ENCODE peak calls at places on chromosomes 11 and 22, in eight cellular contexts. N is sigmoid colon, J is uterus, X is upper lobe of left lung, P is cardiac fibroblast, K is upper lobe of right lung, C is astrocyte of the cerebellum, Y is astrocyte of the spinal cord. S is an unnamed sample.
A peak's percentile ranks its signal among the peaks of the same experiment; 100 is the strongest.

GRCh38 chr11:3834349-3835099 is 6.2 kb downstream of the RHOG start:
- DNase-seq in N (no peak), J (no peak), X (peak; percentile 82), P (no peak), K (peak; percentile 72), C (no peak), Y (no peak), S (no peak)

GRCh38 chr11:67437082-67437821 is at the start of gene PTPRCAP:
- DNase-seq in N (no peak), J (no peak), X (no peak), P (no peak), K (no peak), C (no peak), Y (no peak), S (no peak)

GRCh38 chr11:63911440-63911839 is 5.5 kb downstream of the RCOR2 start:
- DNase-seq in N (no peak), J (no peak), X (no peak), P (no peak), K (no peak), C (no peak), Y (no peak), S (no peak)

GRCh38 chr11:36361901-36362391 is 65.9 kb downstream of the PRR5L start:
- DNase-seq in N (no peak), J (no peak), X (peak; percentile 44), P (peak; percentile 78), K (no peak), C (peak; percentile 58), Y (peak; percentile 95), S (peak; percentile 74)

GRCh38 chr11:86050310-86050709 is 18.6 kb downstream of the PICALM start:
- DNase-seq in N (no peak), J (no peak), X (no peak), P (no peak), K (no peak), C (no peak), Y (no peak), S (no peak)

GRCh38 chr11:7890417-7891179 is 40.5 kb downstream of the OR10A6 start:
- DNase-seq in N (no peak), J (no peak), X (no peak), P (no peak), K (no peak), C (no peak), Y (no peak), S (peak; percentile 15)

GRCh38 chr22:50711446-50712340 is 26.3 kb upstream of the ACR start:
- DNase-seq in N (no peak), J (no peak), X (no peak), P (no peak), K (peak; percentile 53), C (no peak), Y (no peak), S (peak; percentile 28)

GRCh38 chr22:36252754-36253522 is at the start of gene APOL1:
- DNase-seq in N (peak; percentile 85), J (peak; percentile 64), X (peak; percentile 78), P (peak; percentile 39), K (peak; percentile 74), C (no peak), Y (no peak), S (peak; percentile 59)

GRCh38 chr22:29268511-29269229 is 602 bp downstream of the EWSR1 start:
- DNase-seq in N (peak; percentile 87), J (peak; percentile 81), X (no peak), P (peak; percentile 86), K (peak; percentile 87), C (peak; percentile 56), Y (peak; percentile 82), S (peak; percentile 65)

GRCh38 chr11:112277029-112277428 is 16.4 kb upstream of the PLET1 start:
- DNase-seq in N (no peak), J (no peak), X (no peak), P (no peak), K (no peak), C (no peak), Y (no peak), S (no peak)

GRCh38 chr22:33404723-33405122 is 346.5 kb upstream of the SYN3 start:
- DNase-seq in N (no peak), J (no peak), X (no peak), P (no peak), K (no peak), C (no peak), Y (no peak), S (no peak)

GRCh38 chr11:106059617-106060016 is 17.5 kb downstream of the KBTBD3 start:
- DNase-seq in N (no peak), J (no peak), X (no peak), P (no peak), K (no peak), C (no peak), Y (no peak), S (no peak)

GRCh38 chr11:46832511-46833214 is 13.4 kb downstream of the CKAP5 start:
- DNase-seq in N (no peak), J (no peak), X (no peak), P (no peak), K (no peak), C (no peak), Y (no peak), S (no peak)

GRCh38 chr11:60870276-60870675 is 2.9 kb downstream of the ZP1 start:
- DNase-seq in N (peak; percentile 32), J (no peak), X (peak; percentile 13), P (no peak), K (peak; percentile 30), C (no peak), Y (no peak), S (no peak)

GRCh38 chr11:34449013-34449412 is 10.3 kb downstream of the CAT start:
- DNase-seq in N (no peak), J (no peak), X (no peak), P (no peak), K (no peak), C (no peak), Y (peak; percentile 54), S (no peak)

GRCh38 chr11:12531681-12532080 is 142.5 kb upstream of the TEAD1 start:
- DNase-seq in N (peak; percentile 3), J (no peak), X (no peak), P (no peak), K (no peak), C (no peak), Y (no peak), S (peak; percentile 71)

GRCh38 chr11:105696000-105696399 is 86.1 kb downstream of the GRIA4 start:
- DNase-seq in N (no peak), J (no peak), X (no peak), P (no peak), K (no peak), C (no peak), Y (no peak), S (no peak)

GRCh38 chr11:105429421-105429965 is 180.4 kb upstream of the GRIA4 start:
- DNase-seq in N (no peak), J (no peak), X (no peak), P (no peak), K (no peak), C (no peak), Y (no peak), S (no peak)

GRCh38 chr11:105609341-105609781 is 512 bp upstream of the GRIA4 start:
- DNase-seq in N (no peak), J (no peak), X (no peak), P (peak; percentile 6), K (no peak), C (peak; percentile 20), Y (peak; percentile 25), S (peak; percentile 5)

GRCh38 chr11:10302744-10303557 is 1.9 kb upstream of the ADM start:
- DNase-seq in N (peak; percentile 96), J (peak; percentile 87), X (peak; percentile 93), P (peak; percentile 77), K (peak; percentile 96), C (no peak), Y (peak; percentile 73), S (peak; percentile 67)

GRCh38 chr11:2579315-2580060 is 120.3 kb downstream of the KCNQ1OT1 start:
- DNase-seq in N (peak; percentile 48), J (peak; percentile 15), X (peak; percentile 20), P (no peak), K (peak; percentile 57), C (no peak), Y (no peak), S (no peak)

GRCh38 chr11:44363116-44363515 is 53.2 kb upstream of the ALX4 start:
- DNase-seq in N (no peak), J (no peak), X (no peak), P (no peak), K (no peak), C (no peak), Y (no peak), S (no peak)

GRCh38 chr11:84136926-84137325 is 850.8 kb upstream of the CCDC90B start:
- DNase-seq in N (no peak), J (no peak), X (no peak), P (no peak), K (no peak), C (peak; percentile 59), Y (peak; percentile 73), S (no peak)

GRCh38 chr22:41725510-41726110 is 26.3 kb downstream of the MEI1 start:
- DNase-seq in N (no peak), J (no peak), X (no peak), P (peak; percentile 3), K (no peak), C (no peak), Y (no peak), S (no peak)

GRCh38 chr11:96155627-96156378 is 187.2 kb downstream of the MAML2 start:
- DNase-seq in N (peak; percentile 91), J (peak; percentile 71), X (peak; percentile 68), P (peak; percentile 98), K (peak; percentile 72), C (peak; percentile 97), Y (peak; percentile 98), S (peak; percentile 99)
- TF ChIP-seq CTCF in N (no peak), J (peak; percentile 40), X (peak; percentile 18), P (peak; percentile 36), K (peak; percentile 38), C (peak; percentile 37), Y (peak; percentile 37), S (peak; percentile 43)

GRCh38 chr22:46740910-46741785 is 3.1 kb upstream of the CERK start:
- DNase-seq in N (no peak), J (no peak), X (no peak), P (no peak), K (no peak), C (no peak), Y (no peak), S (no peak)
- H3K4me3 ChIP-seq in N (no peak overlapping the region), J (no peak overlapping the region), X (no peak overlapping the region), P (no peak overlapping the region), K (no peak overlapping the region), C (no peak overlapping the region), Y (no peak overlapping the region), S (no peak overlapping the region)

DNA sequence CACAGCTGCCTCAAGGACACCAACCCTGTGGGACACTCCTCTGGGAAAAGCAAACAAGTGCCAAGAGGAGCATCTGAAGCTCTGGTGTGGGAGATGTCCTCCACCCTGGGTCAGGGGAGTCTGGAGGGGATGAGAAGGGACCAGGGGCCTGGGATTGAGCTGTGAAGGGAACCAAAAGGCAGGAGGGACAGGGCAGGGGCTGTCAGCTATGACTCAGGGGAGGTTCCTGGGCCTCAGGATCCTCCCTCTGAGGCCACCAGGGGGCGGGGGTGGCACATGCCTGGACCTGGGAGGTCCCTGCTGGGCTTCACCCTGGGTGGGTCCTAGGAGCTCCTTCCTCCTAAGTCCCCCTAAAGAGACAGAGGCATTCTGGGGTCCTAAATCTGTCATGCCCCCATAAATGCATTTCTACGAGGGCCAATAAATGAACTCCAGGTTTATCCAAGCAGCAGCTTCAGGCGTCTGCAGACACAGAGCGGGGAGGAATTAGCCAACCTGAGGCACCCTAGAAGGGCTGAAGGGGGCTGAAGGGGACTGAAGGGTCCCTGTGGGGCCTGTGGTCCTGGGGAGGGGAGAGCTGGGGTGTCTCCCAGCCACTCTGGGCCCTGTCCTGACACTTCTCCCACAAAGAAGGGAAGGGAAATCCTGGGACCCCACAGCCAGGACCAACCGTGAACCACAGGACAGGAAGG is 31.9 kb upstream of the IGLL5 start:
- DNase-seq in N (no peak), J (no peak), X (no peak), P (no peak), K (no peak), C (no peak), Y (no peak), S (peak; percentile 10)
- TF ChIP-seq CTCF in N (no peak), J (no peak), X (peak; percentile 26), P (peak; percentile 62), K (peak; percentile 37), C (peak; percentile 26), Y (peak; percentile 47), S (peak; percentile 38)

GRCh38 chr22:39994566-39995345 is at the start of gene FAM83F:
- DNase-seq in N (no peak), J (no peak), X (peak; percentile 39), P (no peak), K (no peak), C (no peak), Y (no peak), S (no peak)
- H3K4me3 ChIP-seq in N (peak within 1 kb of the TSS; percentile 20), J (peak within 1 kb of the TSS; percentile 20), X (peak within 1 kb of the TSS; percentile 41), P (no peak within 1 kb of the TSS), K (peak within 1 kb of the TSS; percentile 31), C (no peak within 1 kb of the TSS), Y (no peak within 1 kb of the TSS), S (no peak within 1 kb of the TSS)

S was measured in fibroblast of mammary gland.